ENCODE peak calls at places on chromosomes 2 and 18, in eight cellular contexts. K, S, I, V, F, H, A and T are unnamed samples.

GRCh38 chr2:101597347-101597944 is 100.1 kb upstream of the MAP4K4 start:
- DNase-seq in K (no peak), S (no peak), I (no peak), V (no peak), F (no peak), H (no peak), A (peak; percentile 71), T (no peak)

GRCh38 chr18:3995476-3996102 is 459.5 kb downstream of the DLGAP1 start:
- DNase-seq in K (no peak), S (peak; percentile 57), I (peak; percentile 61), V (peak; percentile 85), F (peak; percentile 47), H (no peak), A (peak; percentile 80), T (peak; percentile 22)

GRCh38 chr2:20575935-20576597 is 74.8 kb downstream of the HS1BP3 start:
- DNase-seq in K (no peak), S (no peak), I (no peak), V (no peak), F (no peak), H (peak; percentile 23), A (no peak), T (no peak)

GRCh38 chr2:20067992-20068727 is 16.7 kb upstream of the LAPTM4A start:
- DNase-seq in K (no peak), S (no peak), I (no peak), V (no peak), F (no peak), H (no peak), A (peak; percentile 87), T (no peak)

GRCh38 chr2:215773728-215774127 is 239.6 kb downstream of the MREG start:
- DNase-seq in K (no peak), S (no peak), I (no peak), V (no peak), F (no peak), H (no peak), A (peak; percentile 95), T (no peak)

GRCh38 chr2:148861367-148861766 is 13.7 kb upstream of the KIF5C start:
- DNase-seq in K (no peak), S (no peak), I (no peak), V (no peak), F (no peak), H (no peak), A (no peak), T (no peak)

GRCh38 chr2:164538250-164538866 is 82.9 kb downstream of the GRB14 start:
- DNase-seq in K (no peak), S (no peak), I (no peak), V (peak; percentile 23), F (no peak), H (no peak), A (peak; percentile 58), T (no peak)

GRCh38 chr18:10133516-10133915 is 219.7 kb downstream of the VAPA start:
- DNase-seq in K (no peak), S (no peak), I (no peak), V (no peak), F (no peak), H (no peak), A (no peak), T (no peak)

GRCh38 chr2:232576995-232577394 is 26.5 kb downstream of the EIF4E2 start:
- DNase-seq in K (no peak), S (no peak), I (no peak), V (no peak), F (no peak), H (no peak), A (peak; percentile 14), T (no peak)

GRCh38 chr18:42401131-42401673 is 446.2 kb downstream of the PIK3C3 start:
- DNase-seq in K (no peak), S (no peak), I (no peak), V (no peak), F (peak; percentile 22), H (no peak), A (no peak), T (no peak)

GRCh38 chr2:162245051-162245450 is 1.8 kb upstream of the FAP start:
- DNase-seq in K (no peak), S (peak; percentile 38), I (no peak), V (no peak), F (no peak), H (no peak), A (no peak), T (no peak)

DNA sequence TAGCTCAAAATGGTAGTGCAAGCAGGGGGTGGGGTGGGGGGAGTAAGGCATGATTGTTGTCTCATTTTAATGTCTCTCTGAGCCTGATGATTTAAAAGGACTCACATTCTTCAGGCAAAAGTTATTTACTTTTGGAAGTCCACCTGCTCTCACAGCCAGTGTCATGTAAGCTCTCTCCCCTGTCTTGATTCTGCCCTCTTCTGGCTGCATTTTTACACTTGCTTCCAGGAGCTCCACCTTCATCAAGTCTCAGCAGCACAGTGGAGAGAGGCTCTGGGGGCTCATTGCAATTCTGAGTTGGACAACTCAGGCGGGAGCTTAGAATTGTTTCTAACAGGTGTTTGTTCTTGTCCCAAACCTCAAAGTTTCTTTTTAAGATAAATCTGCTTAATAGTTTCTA is 39.2 kb downstream of the GNAL start:
- DNase-seq in K (no peak), S (no peak), I (no peak), V (peak; percentile 41), F (no peak), H (no peak), A (peak; percentile 28), T (no peak)
- TF ChIP-seq CTCF in K (peak; percentile 43), S (no peak), I (no peak), V (peak; percentile 66), F (no peak), H (no peak), A (peak; percentile 21), T (no peak)

GRCh38 chr2:241065355-241065803 is 36.7 kb downstream of the MTERF4 start:
- DNase-seq in K (no peak), S (peak; percentile 25), I (no peak), V (no peak), F (peak; percentile 16), H (peak; percentile 78), A (no peak), T (peak; percentile 16)

GRCh38 chr2:241066171-241066892 is 35.8 kb downstream of the MTERF4 start:
- DNase-seq in K (no peak), S (no peak), I (no peak), V (no peak), F (no peak), H (peak; percentile 67), A (no peak), T (no peak)

GRCh38 chr2:241068136-241068941 is 33.7 kb downstream of the MTERF4 start:
- DNase-seq in K (no peak), S (peak; percentile 25), I (no peak), V (no peak), F (no peak), H (peak; percentile 57), A (no peak), T (no peak)

GRCh38 chr2:241067501-241068135 is 34.5 kb downstream of the MTERF4 start:
- DNase-seq in K (no peak), S (peak; percentile 25), I (no peak), V (no peak), F (no peak), H (peak; percentile 68), A (no peak), T (peak; percentile 15)

GRCh38 chr2:241066893-241067341 is 35.2 kb downstream of the MTERF4 start:
- DNase-seq in K (no peak), S (peak; percentile 26), I (no peak), V (no peak), F (peak; percentile 74), H (peak; percentile 75), A (no peak), T (no peak)
- TF ChIP-seq CTCF in K (no peak), S (no peak), I (no peak), V (no peak), F (no peak), H (no peak), A (no peak), T (no peak)

GRCh38 chr2:111701798-111702118 is 182.2 kb downstream of the ANAPC1 start:
- DNase-seq in K (no peak), S (no peak), I (no peak), V (no peak), F (no peak), H (no peak), A (no peak), T (no peak)
- TF ChIP-seq CTCF in K (no peak), S (no peak), I (no peak), V (no peak), F (no peak), H (no peak), A (no peak), T (no peak)

DNA sequence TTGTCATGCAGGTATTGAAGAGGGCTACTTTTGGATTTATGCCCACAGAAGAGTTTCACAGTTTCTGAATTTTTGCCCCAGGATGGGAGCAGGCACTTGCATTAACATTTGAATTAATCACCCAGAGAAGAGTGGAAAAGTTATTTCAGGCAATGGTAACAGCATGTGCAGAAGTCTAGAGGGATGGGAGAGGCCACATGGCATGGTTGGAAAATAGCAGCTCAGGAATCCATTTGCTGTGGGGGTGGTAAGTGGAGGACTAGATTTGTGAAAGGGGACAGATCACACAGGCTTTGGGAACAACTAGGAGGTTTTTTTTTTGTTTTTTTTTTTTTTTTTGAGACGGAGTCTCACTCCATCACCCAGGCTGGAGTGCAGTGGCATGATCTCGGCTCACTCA is 65.2 kb downstream of the NEDD4L start:
- DNase-seq in K (no peak), S (no peak), I (no peak), V (no peak), F (no peak), H (no peak), A (no peak), T (no peak)
- TF ChIP-seq CTCF in K (no peak), S (no peak), I (no peak), V (no peak), F (no peak), H (no peak), A (no peak), T (no peak)

GRCh38 chr18:29892960-29893558 is 1149.5 kb downstream of the DSC3 start:
- DNase-seq in K (no peak), S (no peak), I (no peak), V (peak; percentile 0), F (no peak), H (no peak), A (peak; percentile 17), T (no peak)
- TF ChIP-seq CTCF in K (no peak), S (no peak), I (no peak), V (peak; percentile 68), F (peak; percentile 52), H (no peak), A (peak; percentile 55), T (no peak)

DNA sequence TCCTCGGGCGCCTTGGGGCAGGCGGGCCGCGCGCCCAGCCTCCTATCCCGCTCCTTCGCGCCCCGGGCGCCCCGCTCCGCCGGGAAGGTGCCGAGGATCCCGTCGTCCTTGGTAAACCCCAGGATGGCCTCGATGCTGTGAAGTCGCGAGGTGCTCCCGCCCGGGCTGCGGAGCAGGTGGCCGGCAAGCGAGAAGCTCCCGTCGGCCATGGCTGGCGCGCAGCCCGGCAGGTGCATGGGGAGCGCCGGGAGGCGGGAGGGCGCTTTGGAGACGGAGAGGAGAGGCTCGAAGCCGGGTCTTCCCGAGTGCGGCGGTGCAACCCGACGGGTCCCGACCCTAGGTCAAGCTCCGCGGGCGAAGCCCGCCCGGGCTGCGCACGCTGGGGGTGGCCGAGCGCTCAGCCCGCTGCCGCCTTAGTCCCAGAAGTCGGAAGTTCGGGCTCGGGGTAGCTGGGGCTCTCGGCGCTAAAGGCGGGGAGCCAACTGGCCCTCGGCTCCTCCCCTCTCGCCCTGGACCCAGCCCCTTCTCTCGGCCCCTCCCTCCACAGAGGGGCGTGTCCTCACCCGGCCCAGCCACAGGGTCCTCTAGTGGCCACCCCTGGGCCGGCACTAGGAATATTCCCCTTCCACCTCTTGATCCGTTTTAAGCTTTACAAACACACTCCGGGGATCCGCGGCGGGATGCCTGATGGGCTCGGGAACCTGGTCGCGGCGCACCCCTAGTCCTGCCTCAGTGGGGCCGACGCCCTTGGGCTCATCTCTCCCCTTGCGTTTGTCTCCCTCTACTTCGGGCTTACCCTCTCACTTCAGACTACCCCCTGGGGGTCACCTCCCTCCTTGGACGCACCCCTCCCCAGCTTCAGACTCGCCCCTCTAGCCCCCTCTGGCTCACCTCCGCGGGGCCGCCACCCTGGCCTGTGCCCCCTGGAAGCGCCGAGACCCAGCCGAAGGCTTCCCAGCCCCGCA is at the start of gene RAX:
- DNase-seq in K (no peak), S (no peak), I (no peak), V (no peak), F (peak; percentile 94), H (peak; percentile 70), A (no peak), T (no peak)
- TF ChIP-seq CTCF in K (no peak), S (no peak), I (no peak), V (no peak), F (no peak), H (no peak), A (peak; percentile 12), T (no peak)